ENCODE peak calls at places on chromosomes 5 and 9, in five cellular contexts. A, U, W, S and J are unnamed samples.

GRCh38 chr9:38036359-38037084 is 32.5 kb downstream of the SHB start:
- DNase-seq in W (no peak), A (peak), U (peak), S (no peak), J (no peak)

GRCh38 chr5:134148316-134148715 is 28.4 kb downstream of the SKP1 start:
- DNase-seq in U (no peak), W (peak), A (no peak), S (no peak), J (no peak)

GRCh38 chr9:123954921-123955320 is 25.0 kb upstream of the DENND1A start:
- DNase-seq in U (no peak), A (no peak), S (no peak), W (no peak), J (no peak)

GRCh38 chr5:137516251-137516797 is 17.2 kb upstream of the SPOCK1 start:
- DNase-seq in S (no peak), U (no peak), W (no peak), A (no peak), J (no peak)

GRCh38 chr5:54361683-54362411 is 51.5 kb upstream of the ARL15 start:
- DNase-seq in U (no peak), W (no peak), S (no peak), A (peak), J (no peak)

GRCh38 chr5:122262107-122262506 is 49.9 kb upstream of the SNCAIP start:
- DNase-seq in S (no peak), U (no peak), A (no peak), W (no peak), J (no peak)

GRCh38 chr5:159514229-159514822 is 184.0 kb upstream of the IL12B start:
- DNase-seq in W (no peak), A (no peak), S (no peak), U (no peak), J (no peak)

GRCh38 chr9:128588581-128589233 is 36.3 kb downstream of the SPTAN1 start:
- DNase-seq in S (no peak), U (no peak), W (no peak), A (no peak), J (no peak)

GRCh38 chr5:172380992-172381643 is 73.2 kb downstream of the SH3PXD2B start:
- DNase-seq in A (peak), W (peak), U (no peak), S (peak), J (no peak)

GRCh38 chr5:131224387-131225191 is 39.3 kb upstream of the CDC42SE2 start:
- DNase-seq in S (peak), U (no peak), A (no peak), W (no peak), J (peak)

GRCh38 chr9:34334337-34334824 is 5.0 kb downstream of the NUDT2 start:
- DNase-seq in S (no peak), A (no peak), W (no peak), U (no peak), J (no peak)

GRCh38 chr9:33676746-33677505 is 118.4 kb upstream of the PRSS3 start:
- DNase-seq in S (peak), U (peak), A (peak), W (no peak), J (no peak)

GRCh38 chr9:109556061-109556460 is 58.0 kb upstream of the PTPN3 start:
- DNase-seq in U (no peak), W (no peak), A (no peak), S (no peak), J (no peak)

GRCh38 chr9:2163231-2163885 is 148.2 kb downstream of the SMARCA2 start:
- DNase-seq in A (no peak), W (no peak), U (no peak), S (no peak), J (no peak)

GRCh38 chr5:1124181-1125029 is 12.5 kb upstream of the SLC12A7 start:
- DNase-seq in S (no peak), W (no peak), U (no peak), A (no peak), J (no peak)

GRCh38 chr9:7489018-7489417 is 310.6 kb downstream of the DMAC1 start:
- DNase-seq in W (no peak), U (no peak), A (no peak), S (peak), J (no peak)

DNA sequence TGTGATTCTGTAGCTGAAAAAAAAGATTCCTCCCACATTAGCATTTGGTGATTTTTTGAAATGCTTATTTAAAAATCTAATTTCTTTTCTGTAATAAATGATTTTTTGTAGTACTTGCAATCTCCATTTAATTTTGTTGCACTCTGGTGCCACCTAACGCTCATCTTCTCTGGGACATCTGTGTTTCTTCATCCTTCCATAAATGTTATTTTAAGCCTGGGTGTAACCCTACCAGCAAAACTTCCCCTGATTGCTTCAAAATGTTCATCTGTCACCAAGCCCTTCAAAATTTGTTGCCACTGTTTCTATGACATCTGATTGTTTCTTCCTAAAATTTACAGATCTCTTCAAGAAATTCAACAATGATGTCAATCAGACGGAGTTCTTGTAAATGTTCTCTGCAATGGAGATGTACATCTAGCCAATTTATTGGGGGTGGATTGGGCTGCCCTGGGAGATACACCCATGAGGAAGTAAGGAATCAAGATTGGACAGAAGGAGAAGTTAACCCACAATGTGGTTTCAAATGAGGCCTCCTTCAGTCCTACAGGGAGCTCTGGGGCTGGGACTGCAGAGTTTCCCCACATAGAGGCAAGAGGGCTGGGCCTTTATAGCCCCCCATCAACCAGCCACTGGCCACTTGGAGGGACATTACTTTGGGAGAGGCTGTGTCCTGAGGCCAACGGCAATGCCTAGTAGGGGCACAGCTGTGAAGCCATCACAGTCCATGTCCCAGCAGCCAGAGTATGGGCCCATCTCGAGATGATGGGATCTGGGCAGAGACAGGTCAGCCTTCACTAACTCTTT is 23.3 kb downstream of the MCTP1 start:
- DNase-seq in U (no peak), W (no peak), S (no peak), A (no peak), J (peak)
- TF ChIP-seq CTCF in U (peak), W (no peak), S (peak), A (no peak), J (peak)

GRCh38 chr9:134438204-134438788 is 112.0 kb downstream of the RXRA start:
- DNase-seq in S (no peak), U (no peak), A (no peak), W (peak), J (peak)
- TF ChIP-seq CTCF in S (peak), U (no peak), A (no peak), W (no peak), J (peak)

GRCh38 chr5:36060516-36060885 is 6.2 kb downstream of the UGT3A2 start:
- DNase-seq in S (no peak), W (no peak), A (no peak), U (peak), J (peak)
- TF ChIP-seq CTCF in S (no peak), W (no peak), A (no peak), U (peak), J (peak)

GRCh38 chr5:72356361-72356760 is 36.2 kb downstream of the PTCD2 start:
- DNase-seq in U (no peak), A (no peak), W (no peak), S (no peak), J (no peak)

GRCh38 chr5:72358925-72359324 is 38.8 kb downstream of the PTCD2 start:
- DNase-seq in U (no peak), A (no peak), S (no peak), W (no peak), J (no peak)

GRCh38 chr5:72353046-72353445 is 32.9 kb downstream of the PTCD2 start:
- DNase-seq in W (no peak), U (no peak), S (no peak), A (no peak), J (no peak)

GRCh38 chr5:72355706-72356299 is 35.6 kb downstream of the PTCD2 start:
- DNase-seq in A (no peak), W (no peak), U (peak), S (no peak), J (no peak)
- TF ChIP-seq CTCF in A (no peak), W (no peak), U (peak), S (peak), J (no peak)

GRCh38 chr5:76690027-76690679 is 25.8 kb upstream of the F2R start:
- DNase-seq in W (no peak), A (no peak), S (no peak), U (no peak), J (no peak)
- TF ChIP-seq CTCF in W (no peak), A (no peak), S (no peak), U (no peak), J (no peak)

GRCh38 chr5:78760411-78761169 is 112.0 kb upstream of the LHFPL2 start:
- DNase-seq in A (no peak), W (no peak), U (no peak), S (no peak), J (peak)
- TF ChIP-seq CTCF in A (no peak), W (no peak), U (no peak), S (no peak), J (peak)

GRCh38 chr5:132495672-132496630 is 5.4 kb upstream of the IRF1 start:
- DNase-seq in S (peak), A (peak), W (peak), U (peak), J (peak)
- TF ChIP-seq CTCF in S (no peak), A (peak), W (no peak), U (no peak), J (no peak)

DNA sequence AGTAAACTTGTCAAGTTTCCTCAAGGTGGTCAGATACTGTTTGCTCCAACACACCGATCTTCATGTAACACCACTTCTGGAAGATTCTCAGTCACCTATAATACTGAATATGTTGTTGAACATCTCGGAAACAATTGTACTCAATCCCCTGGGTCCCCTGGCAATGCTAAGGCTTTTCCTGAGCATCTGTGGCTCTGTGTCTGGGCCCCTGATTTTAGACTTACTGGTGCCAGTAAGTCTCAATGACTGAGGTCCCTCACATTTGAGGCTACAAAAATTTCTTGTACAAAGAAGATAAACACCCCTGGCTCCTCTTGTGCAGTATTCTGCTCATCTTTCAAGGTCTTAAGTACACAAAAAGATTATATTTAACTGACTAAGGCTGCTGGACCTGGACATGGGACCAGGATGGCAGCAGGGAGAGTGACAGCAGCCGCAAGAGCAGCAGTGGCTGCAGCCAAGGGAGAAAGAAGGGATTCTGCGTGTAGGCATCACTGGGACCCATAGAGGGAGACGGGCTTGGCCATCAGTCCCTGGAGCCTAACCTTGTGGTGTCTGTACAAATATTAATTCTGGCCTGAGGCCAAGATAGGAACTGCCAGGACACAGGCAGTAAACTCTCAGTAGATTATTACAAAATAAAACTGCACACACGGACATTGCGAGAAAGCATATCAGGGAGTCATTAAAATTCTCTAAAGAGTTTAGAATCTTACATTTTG is 49.0 kb upstream of the TNPO1 start:
- DNase-seq in A (no peak), U (peak), W (no peak), S (no peak), J (no peak)
- TF ChIP-seq CTCF in A (no peak), U (peak), W (no peak), S (no peak), J (no peak)

GRCh38 chr5:155147222-155147621 is 133.7 kb downstream of the KIF4B start:
- DNase-seq in S (no peak), U (no peak), A (no peak), W (no peak), J (no peak)
- TF ChIP-seq CTCF in S (no peak), U (peak), A (peak), W (no peak), J (peak)

GRCh38 chr5:119409235-119409815 is 43.0 kb upstream of the HSD17B4 start:
- DNase-seq in W (no peak), U (no peak), A (no peak), S (no peak), J (peak)
- TF ChIP-seq CTCF in W (no peak), U (no peak), A (no peak), S (no peak), J (peak)